ENCODE peak calls at places on chromosomes 5 and 9, in nine cellular contexts. One of them, this sample, is unnamed.

GRCh38 chr9:14246951-14247350 is 67.0 kb downstream of the NFIB start:
- DNase-seq in kidney glomerular epithelial cell: no peak
- DNase-seq in WTC11: no peak
- DNase-seq in neural crest cell: no peak
- DNase-seq in Right ventricle myocardium superior: no peak
- DNase-seq in choroid plexus epithelial cell: no peak
- DNase-seq in GM04504: no peak
- DNase-seq in ovary: no peak
- DNase-seq in Daoy: no peak
- DNase-seq in this sample: no peak

GRCh38 chr5:58490397-58491072 is 700 bp upstream of the GAPT start:
- DNase-seq in kidney glomerular epithelial cell: no peak
- DNase-seq in WTC11: no peak
- DNase-seq in GM04504: no peak
- DNase-seq in choroid plexus epithelial cell: no peak
- DNase-seq in neural crest cell: no peak
- DNase-seq in Daoy: no peak
- DNase-seq in Right ventricle myocardium superior: no peak
- DNase-seq in ovary: no peak
- DNase-seq in this sample: no peak

GRCh38 chr9:136907011-136907914 is 20.9 kb downstream of the TRAF2 start:
- DNase-seq in choroid plexus epithelial cell: no peak
- DNase-seq in Daoy: no peak
- DNase-seq in GM04504: no peak
- DNase-seq in Right ventricle myocardium superior: no peak
- DNase-seq in neural crest cell: no peak
- DNase-seq in ovary: no peak
- DNase-seq in kidney glomerular epithelial cell: no peak
- DNase-seq in WTC11: no peak
- DNase-seq in this sample: no peak

GRCh38 chr5:14131855-14132503 is 11.2 kb upstream of the TRIO start:
- DNase-seq in GM04504: no peak
- DNase-seq in Right ventricle myocardium superior: no peak
- DNase-seq in Daoy: no peak
- DNase-seq in neural crest cell: no peak
- DNase-seq in ovary: no peak
- DNase-seq in kidney glomerular epithelial cell: no peak
- DNase-seq in choroid plexus epithelial cell: peak
- DNase-seq in WTC11: no peak
- DNase-seq in this sample: no peak

GRCh38 chr9:93280661-93281259 is 96.8 kb downstream of the WNK2 start:
- DNase-seq in GM04504: no peak
- DNase-seq in Right ventricle myocardium superior: no peak
- DNase-seq in Daoy: no peak
- DNase-seq in WTC11: no peak
- DNase-seq in ovary: no peak
- DNase-seq in choroid plexus epithelial cell: no peak
- DNase-seq in kidney glomerular epithelial cell: no peak
- DNase-seq in neural crest cell: no peak
- DNase-seq in this sample: no peak

GRCh38 chr9:81473708-81474107 is 215.6 kb downstream of the TLE1 start:
- DNase-seq in choroid plexus epithelial cell: no peak
- DNase-seq in neural crest cell: no peak
- DNase-seq in ovary: no peak
- DNase-seq in WTC11: no peak
- DNase-seq in Right ventricle myocardium superior: no peak
- DNase-seq in kidney glomerular epithelial cell: no peak
- DNase-seq in GM04504: no peak
- DNase-seq in Daoy: no peak
- DNase-seq in this sample: no peak

GRCh38 chr9:93346240-93347112 is 105.0 kb upstream of the FAM120A start:
- DNase-seq in WTC11: peak
- DNase-seq in choroid plexus epithelial cell: peak
- DNase-seq in ovary: no peak
- DNase-seq in Daoy: peak
- DNase-seq in GM04504: no peak
- DNase-seq in neural crest cell: peak
- DNase-seq in kidney glomerular epithelial cell: no peak
- DNase-seq in Right ventricle myocardium superior: no peak
- DNase-seq in this sample: no peak

GRCh38 chr9:129609486-129610192 is 11.3 kb downstream of the C9orf50 start:
- DNase-seq in ovary: peak
- DNase-seq in WTC11: no peak
- DNase-seq in neural crest cell: no peak
- DNase-seq in choroid plexus epithelial cell: peak
- DNase-seq in GM04504: no peak
- DNase-seq in Daoy: no peak
- DNase-seq in kidney glomerular epithelial cell: no peak
- DNase-seq in Right ventricle myocardium superior: peak
- DNase-seq in this sample: peak

GRCh38 chr5:127564002-127564769 is 46.7 kb downstream of the PRRC1 start:
- DNase-seq in kidney glomerular epithelial cell: peak
- DNase-seq in Right ventricle myocardium superior: no peak
- DNase-seq in ovary: peak
- DNase-seq in Daoy: peak
- DNase-seq in neural crest cell: peak
- DNase-seq in choroid plexus epithelial cell: peak
- DNase-seq in WTC11: peak
- DNase-seq in GM04504: peak
- DNase-seq in this sample: peak

GRCh38 chr9:91824151-91824550 is 125.9 kb downstream of the ROR2 start:
- DNase-seq in WTC11: no peak
- DNase-seq in ovary: no peak
- DNase-seq in Right ventricle myocardium superior: no peak
- DNase-seq in Daoy: no peak
- DNase-seq in choroid plexus epithelial cell: no peak
- DNase-seq in kidney glomerular epithelial cell: no peak
- DNase-seq in GM04504: no peak
- DNase-seq in neural crest cell: no peak
- DNase-seq in this sample: no peak

This sample was measured in WERI-Rb-1.